ENCODE peak calls at places on chromosomes 12 and 14, in nine cellular contexts. C is ascending aorta, Q is testis, H is pancreas, W is heart left ventricle, O is body of pancreas, Y is Peyer's patch, P is stomach, E is left ventricle myocardium inferior. Z is an unnamed sample. For H3K36me3, the result is how much of the 10 kb centered on the place peaks cover.

GRCh38 chr14:65228956-65229355 is 126.6 kb upstream of the MAX start:
- DNase-seq in C (no peak), W (no peak), O (no peak), Y (no peak), H (peak), Q (no peak), E (no peak), P (no peak), Z (no peak)

GRCh38 chr12:91370086-91370868 is 187.7 kb upstream of the DCN start:
- DNase-seq in W (no peak), O (no peak), E (no peak), Q (no peak), C (no peak), P (no peak), Y (no peak), H (no peak), Z (no peak)

GRCh38 chr12:133129368-133130037 is 571 bp downstream of the ZNF891 start:
- DNase-seq in E (no peak), W (no peak), Y (no peak), O (no peak), H (no peak), C (no peak), P (no peak), Q (no peak), Z (peak)

GRCh38 chr12:51913071-51914033 is 6.0 kb downstream of the ACVRL1 start:
- DNase-seq in H (no peak), E (no peak), W (no peak), C (no peak), O (no peak), Q (no peak), Y (no peak), P (no peak), Z (no peak)

GRCh38 chr12:84842406-84843013 is 70.1 kb downstream of the SLC6A15 start:
- DNase-seq in W (no peak), E (no peak), Y (no peak), Q (peak), O (no peak), H (no peak), C (no peak), P (no peak), Z (no peak)

GRCh38 chr12:118187746-118188390 is 51.9 kb downstream of the PEBP1 start:
- DNase-seq in O (no peak), W (no peak), E (no peak), Q (no peak), C (no peak), H (no peak), Y (no peak), P (no peak), Z (no peak)

GRCh38 chr14:34593740-34594375 is 36.1 kb downstream of the SNX6 start:
- DNase-seq in Y (no peak), C (peak), E (no peak), W (no peak), O (no peak), Q (peak), H (no peak), P (no peak), Z (no peak)

GRCh38 chr12:66141299-66141698 is 10.7 kb upstream of the LLPH start:
- DNase-seq in O (no peak), W (no peak), C (no peak), H (no peak), P (no peak), Q (no peak), E (no peak), Y (no peak), Z (no peak)

GRCh38 chr12:109680521-109681030 is 33.0 kb upstream of the FAM222A start:
- DNase-seq in C (no peak), Y (no peak), Q (no peak), W (no peak), O (peak), P (peak), H (no peak), E (no peak), Z (no peak)

GRCh38 chr12:119593578-119594398 is at the start of gene TMEM233:
- DNase-seq in W (peak), O (no peak), Y (no peak), E (peak), Q (no peak), C (no peak), H (no peak), P (no peak), Z (no peak)

GRCh38 chr12:84803661-84804060 is 108.9 kb downstream of the SLC6A15 start:
- DNase-seq in H (no peak), O (no peak), Y (no peak), P (no peak), E (no peak), Q (no peak), C (no peak), W (no peak), Z (no peak)

GRCh38 chr12:75750950-75751349 is 239.5 kb upstream of the KRR1 start:
- DNase-seq in C (no peak), O (no peak), H (no peak), Y (no peak), P (no peak), Q (no peak), W (no peak), E (no peak), Z (no peak)

GRCh38 chr12:132325733-132326130 is 3.7 kb downstream of the GALNT9 start:
- DNase-seq in W (no peak), O (no peak), H (no peak), Y (no peak), C (no peak), P (no peak), E (no peak), Q (no peak), Z (no peak)

GRCh38 chr14:42944284-42944683 is 1337.6 kb downstream of the LRFN5 start:
- DNase-seq in H (no peak), Y (no peak), O (no peak), C (no peak), E (no peak), W (no peak), P (no peak), Q (no peak), Z (no peak)

GRCh38 chr12:121397521-121397920 is 2.4 kb upstream of the RNF34 start:
- DNase-seq in W (no peak), H (no peak), O (no peak), P (no peak), C (no peak), E (no peak), Y (no peak), Q (no peak), Z (no peak)

GRCh38 chr12:47268501-47269459 is 189.0 kb upstream of the AMIGO2 start:
- DNase-seq in E (no peak), P (no peak), Y (no peak), C (no peak), H (no peak), O (no peak), W (no peak), Q (no peak), Z (no peak)

GRCh38 chr14:24597403-24597802 is 12.1 kb downstream of the GZMH start:
- DNase-seq in C (no peak), Q (no peak), W (no peak), Y (no peak), O (no peak), P (no peak), E (no peak), H (no peak), Z (no peak)

GRCh38 chr12:77947326-77947725 is 116.6 kb downstream of the NAV3 start:
- DNase-seq in P (no peak), H (no peak), E (no peak), W (no peak), O (no peak), Q (no peak), C (no peak), Y (no peak), Z (no peak)

GRCh38 chr14:86221000-86221399 is 691.1 kb downstream of the FLRT2 start:
- DNase-seq in C (no peak), Y (no peak), E (no peak), H (no peak), P (no peak), Q (no peak), W (no peak), O (no peak), Z (no peak)

GRCh38 chr14:33114331-33114730 is 175.7 kb downstream of the NPAS3 start:
- DNase-seq in O (no peak), C (no peak), Y (no peak), P (no peak), H (no peak), Q (no peak), E (no peak), W (no peak), Z (no peak)

GRCh38 chr14:33120341-33120740 is 181.7 kb downstream of the NPAS3 start:
- DNase-seq in Y (no peak), H (no peak), Q (no peak), P (no peak), W (no peak), E (no peak), C (no peak), O (no peak), Z (no peak)

GRCh38 chr14:33120966-33121365 is 182.3 kb downstream of the NPAS3 start:
- DNase-seq in Y (no peak), P (no peak), O (no peak), W (no peak), E (no peak), C (no peak), H (no peak), Q (no peak), Z (no peak)

GRCh38 chr14:33123281-33123680 is 184.6 kb downstream of the NPAS3 start:
- DNase-seq in Y (no peak), E (no peak), C (no peak), W (no peak), H (no peak), Q (no peak), O (no peak), P (no peak), Z (no peak)

DNA sequence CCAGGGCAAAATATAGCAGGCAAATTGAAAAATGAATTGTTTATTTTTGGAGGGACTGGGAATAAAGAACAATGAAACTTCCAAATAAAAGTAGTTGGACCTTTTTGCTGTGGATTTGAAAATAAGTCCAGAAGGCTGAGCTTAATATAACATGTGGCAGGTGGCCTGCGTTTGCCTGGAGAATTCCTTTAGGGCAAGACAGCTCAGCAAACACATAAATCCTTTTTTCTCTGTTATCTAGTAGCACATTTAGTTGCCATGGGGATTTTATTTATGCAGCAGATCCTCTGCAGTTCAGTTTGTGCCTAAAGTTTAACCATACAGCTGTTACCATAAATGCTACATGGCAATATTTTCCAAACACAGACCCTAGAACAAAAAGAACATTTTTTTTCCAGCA is 180.0 kb downstream of the NPAS3 start:
- DNase-seq in Q (no peak), W (no peak), C (no peak), Y (no peak), P (no peak), O (peak), E (no peak), H (no peak), Z (no peak)
- TF ChIP-seq CTCF in Q (no peak), W (no peak), C (no peak), Y (no peak), P (no peak), O (no peak), E (no peak), H (no peak), Z (no peak)

DNA sequence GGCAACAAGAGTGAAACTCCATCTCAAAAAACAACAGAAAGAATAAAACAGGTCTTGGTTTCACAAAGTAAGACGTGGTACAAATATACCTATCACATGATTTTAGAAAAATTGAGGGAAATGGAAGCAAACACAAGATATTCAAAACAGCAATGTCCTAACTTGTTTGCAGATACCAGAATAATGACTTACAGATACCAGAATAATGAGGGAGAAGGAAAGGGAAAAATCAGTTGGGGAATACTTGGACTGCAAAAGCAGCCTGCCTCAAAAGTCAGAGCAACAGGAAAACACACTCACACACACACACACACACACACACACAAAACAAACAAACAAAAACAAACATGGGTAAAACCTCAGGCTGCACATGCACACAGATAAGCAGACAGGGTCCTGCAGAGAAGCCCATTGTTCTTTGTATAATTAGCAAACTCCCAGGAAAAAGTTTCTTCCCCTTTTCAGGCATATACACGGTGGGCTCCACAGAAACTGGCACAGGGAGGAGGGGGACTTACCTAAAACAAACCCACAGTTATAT is 65.7 kb upstream of the CAPRIN2 start:
- DNase-seq in C (no peak), P (no peak), O (no peak), H (no peak), W (no peak), E (no peak), Y (no peak), Q (no peak), Z (no peak)
- H3K36me3 ChIP-seq in C (under half), P (under half), O (under half), H (under half), W (under half), E (under half), Y (under half), Q (under half), Z (under half)

GRCh38 chr12:9810721-9811120 is 16.6 kb upstream of the KLRF1 start:
- DNase-seq in E (no peak), W (no peak), Q (no peak), O (no peak), H (no peak), C (no peak), P (no peak), Y (no peak), Z (no peak)
- H3K27ac ChIP-seq in E (no peak), W (no peak), Q (no peak), O (no peak), H (no peak), C (no peak), P (no peak), Y (no peak), Z (no peak)

GRCh38 chr14:68219407-68219806 is 399.8 kb downstream of the RAD51B start:
- DNase-seq in Q (no peak), O (no peak), E (no peak), W (no peak), P (no peak), Y (no peak), H (no peak), C (no peak), Z (no peak)
- TF ChIP-seq CTCF in Q (no peak), O (no peak), E (no peak), W (no peak), P (no peak), Y (no peak), H (no peak), C (no peak), Z (no peak)

DNA sequence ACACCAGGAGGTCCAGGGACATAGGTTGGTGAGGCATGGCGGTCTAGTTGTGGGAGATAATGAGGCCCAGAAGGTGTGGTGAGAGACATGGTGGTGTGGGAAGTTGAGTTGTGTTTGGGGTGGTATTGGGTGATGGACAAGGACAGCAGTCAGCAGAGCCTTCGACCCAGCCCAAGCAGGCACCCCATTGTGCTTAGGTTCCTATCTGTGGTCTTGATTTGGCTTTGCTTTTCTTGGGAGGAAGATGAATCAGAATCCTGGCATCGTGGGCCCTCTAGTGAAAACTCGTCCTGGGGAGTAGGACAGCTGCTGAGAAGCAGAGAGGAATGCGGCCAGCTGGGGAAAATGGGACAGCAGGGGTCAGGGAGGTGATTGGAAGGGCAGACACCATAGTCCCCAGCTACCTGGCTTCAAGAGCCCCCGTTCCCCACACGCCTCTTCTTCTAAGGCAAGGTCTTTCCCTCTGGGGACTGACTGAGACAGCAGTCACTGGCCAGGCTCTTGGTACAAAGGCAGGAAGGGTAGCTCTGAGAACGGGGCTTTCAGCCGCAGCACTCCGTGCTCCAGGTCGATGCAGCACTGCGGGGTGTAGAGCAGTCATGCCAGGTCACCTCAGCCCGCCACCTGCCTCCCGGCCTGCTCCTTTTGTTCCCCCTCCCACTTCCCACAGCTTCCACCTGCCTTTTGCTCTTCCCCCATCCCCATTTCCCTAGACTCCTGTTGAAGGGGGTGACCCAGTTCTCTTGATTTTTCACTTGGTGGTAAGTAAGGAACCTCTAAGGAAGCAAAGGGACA is 7.9 kb downstream of the NRIP2 start:
- DNase-seq in O (no peak), H (no peak), C (no peak), Q (no peak), W (no peak), E (no peak), P (no peak), Y (no peak), Z (no peak)
- H3K36me3 ChIP-seq in O (under half), H (under half), C (half or more), Q (under half), W (half or more), E (half or more), P (half or more), Y (under half), Z (under half)

GRCh38 chr14:81579115-81579514 is 45.5 kb upstream of the SEL1L start:
- DNase-seq in P (no peak), W (no peak), Y (no peak), H (no peak), E (no peak), Q (no peak), O (no peak), C (no peak), Z (no peak)
- H3K27ac ChIP-seq in P (no peak), W (no peak), Y (no peak), H (no peak), E (no peak), Q (no peak), O (no peak), C (no peak), Z (no peak)

GRCh38 chr14:81565441-81566290 is 32.0 kb upstream of the SEL1L start:
- DNase-seq in Q (peak), O (peak), W (no peak), Y (no peak), H (peak), P (no peak), C (no peak), E (no peak), Z (peak)
- TF ChIP-seq CTCF in Q (no peak), O (peak), W (peak), Y (no peak), H (peak), P (peak), C (peak), E (peak), Z (peak)

GRCh38 chr12:124420041-124420765 is 125.3 kb downstream of the RFLNA start:
- DNase-seq in P (no peak), Y (no peak), Q (no peak), C (no peak), O (no peak), H (no peak), W (no peak), E (no peak), Z (no peak)
- H3K36me3 ChIP-seq in P (half or more), Y (under half), Q (under half), C (under half), O (under half), H (under half), W (under half), E (under half), Z (under half)

GRCh38 chr12:8541591-8541990 is 886 bp upstream of the CLEC4E start:
- DNase-seq in Q (no peak), E (no peak), H (no peak), Y (no peak), W (no peak), P (no peak), O (no peak), C (no peak), Z (no peak)

GRCh38 chr12:8549381-8549780 is 8.7 kb upstream of the CLEC4E start:
- DNase-seq in Q (no peak), O (no peak), Y (no peak), W (no peak), H (no peak), C (no peak), P (no peak), E (no peak), Z (no peak)

GRCh38 chr12:8548192-8548591 is 7.5 kb upstream of the CLEC4E start:
- DNase-seq in H (no peak), P (no peak), E (no peak), Q (no peak), O (no peak), Y (no peak), W (no peak), C (no peak), Z (no peak)

DNA sequence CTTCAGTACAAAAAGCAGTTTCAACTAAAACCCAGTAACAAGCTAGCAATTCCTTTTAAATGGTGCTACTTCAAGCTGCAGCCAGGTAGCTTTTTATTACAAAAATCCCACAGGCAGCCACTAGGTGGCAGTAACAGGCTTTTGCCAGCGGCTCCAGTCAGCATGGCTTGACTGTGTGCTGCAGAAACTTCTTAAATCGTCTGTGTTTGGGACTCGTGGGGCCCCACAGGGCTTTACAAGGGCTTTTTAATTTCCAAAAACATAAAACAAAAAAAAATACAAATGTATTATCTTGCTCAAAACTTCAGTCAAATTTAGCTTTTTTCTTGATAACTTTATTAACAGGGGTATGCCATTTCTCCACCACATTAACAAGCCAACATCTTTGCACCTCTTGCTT is 3.6 kb upstream of the CLEC4E start:
- DNase-seq in E (no peak), W (peak), O (peak), Y (no peak), P (peak), Q (peak), C (peak), H (peak), Z (peak)
- H3K27ac ChIP-seq in E (no peak), W (no peak), O (no peak), Y (no peak), P (no peak), Q (no peak), C (no peak), H (no peak), Z (no peak)

GRCh38 chr14:75800792-75801191 is 139.7 kb downstream of the TTLL5 start:
- DNase-seq in W (no peak), O (no peak), Q (peak), Y (no peak), P (no peak), H (no peak), C (no peak), E (no peak), Z (no peak)
- TF ChIP-seq CTCF in W (no peak), O (no peak), Q (no peak), Y (no peak), P (no peak), H (no peak), C (no peak), E (no peak), Z (no peak)

Z was measured in adrenal gland.